ENCODE peak calls at places on chromosomes 2 and 18, in seven cellular contexts. K is H9; N is neural progenitor cell; R is uterus; M is WERI-Rb-1; L is A549; O is CD4-positive, alpha-beta T cell. G is an unnamed sample.

GRCh38 chr18:51803029-51803428 is 537.0 kb upstream of the DCC start:
- DNase-seq in K (no peak), N (no peak), R (no peak), M (no peak), L (no peak), O (no peak), G (no peak)

GRCh38 chr2:239223029-239223329 is 177.8 kb downstream of the HDAC4 start:
- DNase-seq in K (no peak), N (no peak), R (no peak), M (no peak), L (no peak), O (no peak), G (no peak)

GRCh38 chr2:42048318-42049251 is 764 bp downstream of the PKDCC start:
- DNase-seq in K (peak; percentile 46), N (peak; percentile 64), R (peak; percentile 50), M (peak; percentile 35), L (no peak), O (no peak), G (no peak)

GRCh38 chr18:63725682-63726480 is 23.1 kb downstream of the SERPINB11 start:
- DNase-seq in K (no peak), N (peak; percentile 49), R (no peak), M (no peak), L (no peak), O (no peak), G (no peak)

GRCh38 chr2:220619525-220620267 is 952.4 kb downstream of the EPHA4 start:
- DNase-seq in K (no peak), N (no peak), R (no peak), M (no peak), L (peak; percentile 21), O (no peak), G (no peak)

GRCh38 chr2:172596776-172597175 is 40.9 kb downstream of the PDK1 start:
- DNase-seq in K (no peak), N (no peak), R (no peak), M (no peak), L (no peak), O (no peak), G (no peak)

GRCh38 chr18:45652703-45653490 is 37.6 kb downstream of the SLC14A2 start:
- DNase-seq in K (no peak), N (no peak), R (no peak), M (no peak), L (no peak), O (no peak), G (no peak)

GRCh38 chr2:143936758-143937562 is 583.0 kb downstream of the ZEB2 start:
- DNase-seq in K (peak; percentile 57), N (peak; percentile 86), R (peak; percentile 23), M (peak; percentile 44), L (no peak), O (no peak), G (peak; percentile 40)

GRCh38 chr2:123359636-123360035 is 665.5 kb upstream of the CNTNAP5 start:
- DNase-seq in K (no peak), N (no peak), R (no peak), M (no peak), L (no peak), O (no peak), G (no peak)

GRCh38 chr2:23621616-23622015 is 236.6 kb downstream of the KLHL29 start:
- DNase-seq in K (no peak), N (no peak), R (no peak), M (no peak), L (no peak), O (no peak), G (no peak)

GRCh38 chr2:107553534-107553933 is 273.2 kb upstream of the RGPD4 start:
- DNase-seq in K (no peak), N (no peak), R (no peak), M (no peak), L (no peak), O (no peak), G (no peak)

GRCh38 chr2:102795641-102796040 is 33.8 kb downstream of the TMEM182 start:
- DNase-seq in K (no peak), N (no peak), R (no peak), M (no peak), L (no peak), O (no peak), G (no peak)

GRCh38 chr2:172943563-172943962 is 132.1 kb upstream of the MAP3K20 start:
- DNase-seq in K (no peak), N (no peak), R (no peak), M (no peak), L (no peak), O (no peak), G (no peak)

GRCh38 chr2:2265747-2266259 is 65.3 kb downstream of the MYT1L start:
- DNase-seq in K (no peak), N (no peak), R (no peak), M (no peak), L (no peak), O (no peak), G (no peak)

GRCh38 chr2:54776494-54776893 is 53.0 kb downstream of the EML6 start:
- DNase-seq in K (no peak), N (no peak), R (no peak), M (no peak), L (no peak), O (no peak), G (no peak)

GRCh38 chr2:58870704-58871103 is 629.6 kb upstream of the FANCL start:
- DNase-seq in K (no peak), N (no peak), R (no peak), M (no peak), L (no peak), O (no peak), G (no peak)

GRCh38 chr2:201644001-201644400 is 698 bp upstream of the TMEM237 start:
- DNase-seq in K (no peak), N (peak; percentile 28), R (peak; percentile 51), M (peak; percentile 66), L (no peak), O (no peak), G (peak; percentile 1)

GRCh38 chr2:227370791-227371312 is 8.3 kb downstream of the TM4SF20 start:
- DNase-seq in K (no peak), N (no peak), R (no peak), M (no peak), L (no peak), O (no peak), G (no peak)

GRCh38 chr18:43786893-43787292 is 509.6 kb upstream of the SYT4 start:
- DNase-seq in K (no peak), N (no peak), R (no peak), M (no peak), L (no peak), O (no peak), G (no peak)

GRCh38 chr18:3177902-3178687 is 41.7 kb downstream of the MYOM1 start:
- DNase-seq in K (no peak), N (no peak), R (no peak), M (no peak), L (no peak), O (no peak), G (peak; percentile 6)

GRCh38 chr2:173741715-173742114 is 223.5 kb downstream of the SP3 start:
- DNase-seq in K (no peak), N (no peak), R (no peak), M (no peak), L (no peak), O (no peak), G (no peak)

GRCh38 chr2:11753452-11753885 is 7.0 kb downstream of the LPIN1 start:
- DNase-seq in K (no peak), N (no peak), R (no peak), M (no peak), L (no peak), O (peak; percentile 41), G (no peak)

GRCh38 chr2:3440486-3440885 is 61.0 kb downstream of the TRAPPC12 start:
- DNase-seq in K (no peak), N (no peak), R (no peak), M (no peak), L (no peak), O (no peak), G (no peak)
- H3K27ac ChIP-seq in K (no peak overlapping the region), N (no peak overlapping the region), R (no peak overlapping the region), M (no peak overlapping the region), L (no peak overlapping the region), O (no peak overlapping the region), G (no peak overlapping the region)

GRCh38 chr2:16141641-16141921 is 201.2 kb downstream of the MYCN start:
- DNase-seq in K (no peak), N (no peak), R (no peak), M (no peak), L (no peak), O (no peak), G (no peak)

GRCh38 chr2:16138811-16139662 is 198.7 kb downstream of the MYCN start:
- DNase-seq in K (no peak), N (peak; percentile 89), R (no peak), M (peak; percentile 4), L (no peak), O (no peak), G (no peak)

GRCh38 chr2:16140771-16141640 is 200.7 kb downstream of the MYCN start:
- DNase-seq in K (no peak), N (no peak), R (no peak), M (peak; percentile 1), L (no peak), O (no peak), G (no peak)

GRCh38 chr2:16137080-16137755 is 196.9 kb downstream of the MYCN start:
- DNase-seq in K (no peak), N (no peak), R (no peak), M (peak; percentile 4), L (no peak), O (no peak), G (no peak)

DNA sequence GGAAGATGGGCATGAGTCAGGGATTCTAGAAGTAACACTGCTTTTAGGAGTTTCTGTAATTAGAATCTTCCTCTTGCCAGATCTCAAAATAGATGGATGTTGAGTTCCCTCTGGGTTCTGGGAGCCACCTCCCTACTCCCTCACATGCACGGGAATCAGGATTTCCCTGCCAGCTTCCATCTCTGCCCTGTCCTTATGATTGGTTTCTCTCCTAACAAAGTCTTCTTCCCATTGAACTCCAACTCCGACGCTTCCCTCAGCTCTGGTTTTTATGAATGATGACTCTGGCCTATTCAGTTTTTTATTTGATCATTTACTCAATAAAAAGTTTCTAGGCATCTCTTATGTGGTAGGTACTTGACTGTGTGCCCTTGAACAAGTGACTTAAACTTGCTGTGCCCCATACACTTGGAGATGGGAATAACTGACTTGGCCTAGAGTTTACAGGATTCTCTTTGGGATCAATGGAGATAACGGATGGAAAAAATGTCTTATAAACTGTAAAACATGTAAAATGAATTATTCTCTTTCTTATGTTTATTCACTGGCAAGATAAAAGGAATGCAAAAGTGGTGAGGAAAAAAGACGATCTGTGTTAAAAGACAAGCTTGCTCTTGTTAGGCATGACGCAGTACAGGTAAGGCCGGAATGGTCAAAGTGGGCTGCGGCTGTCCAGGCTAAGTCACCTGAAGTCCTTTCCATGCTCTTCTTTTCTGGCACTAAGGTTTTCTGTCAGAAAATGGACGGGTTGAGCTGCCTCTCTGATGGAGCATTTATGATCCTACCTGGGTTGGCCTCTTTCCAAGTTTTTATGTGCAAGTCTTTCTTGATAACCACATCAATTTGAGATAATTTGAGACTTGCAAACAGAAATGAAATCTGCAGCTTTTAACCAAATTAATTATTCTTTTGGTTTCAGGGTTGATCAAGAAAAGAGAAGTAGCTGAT is 199.6 kb downstream of the MYCN start:
- DNase-seq in K (no peak), N (no peak), R (no peak), M (no peak), L (no peak), O (no peak), G (no peak)
- H3K27ac ChIP-seq in K (no peak overlapping the region), N (no peak overlapping the region), R (no peak overlapping the region), M (no peak overlapping the region), L (no peak overlapping the region), O (no peak overlapping the region), G (no peak overlapping the region)

GRCh38 chr18:22098563-22098989 is 70.8 kb upstream of the GATA6 start:
- DNase-seq in K (no peak), N (no peak), R (no peak), M (no peak), L (no peak), O (no peak), G (no peak)
- H3K27ac ChIP-seq in K (no peak overlapping the region), N (no peak overlapping the region), R (no peak overlapping the region), M (no peak overlapping the region), L (no peak overlapping the region), O (no peak overlapping the region), G (no peak overlapping the region)

GRCh38 chr2:38146917-38147307 is 71.0 kb upstream of the CYP1B1 start:
- DNase-seq in K (peak; percentile 78), N (no peak), R (peak; percentile 61), M (no peak), L (peak; percentile 80), O (no peak), G (no peak)
- H3K27ac ChIP-seq in K (no peak overlapping the region), N (no peak overlapping the region), R (peak overlapping the region; percentile 95), M (no peak overlapping the region), L (peak overlapping the region; percentile 86), O (no peak overlapping the region), G (no peak overlapping the region)

G was measured in substantia nigra.